ENCODE peak calls at places on chromosomes 11 and 22, in four cellular contexts. S, P, Q and F are unnamed samples.

GRCh38 chr11:66950113-66950535 is 8.1 kb downstream of the PC start:
- DNase-seq in P (no peak), Q (no peak), S (no peak), F (peak)

GRCh38 chr22:50061141-50061823 is 3.2 kb upstream of the TTLL8 start:
- DNase-seq in P (no peak), Q (no peak), S (no peak), F (no peak)

GRCh38 chr11:130829801-130830562 is 86.3 kb downstream of the SNX19 start:
- DNase-seq in P (no peak), Q (no peak), S (no peak), F (no peak)

GRCh38 chr11:1034456-1035295 is 1.8 kb downstream of the MUC6 start:
- DNase-seq in P (no peak), Q (no peak), S (no peak), F (no peak)

GRCh38 chr11:130653838-130654601 is 205.6 kb downstream of the ADAMTS15 start:
- DNase-seq in Q (no peak), P (no peak), S (no peak), F (no peak)

GRCh38 chr22:49233507-49234100 is 594.1 kb downstream of the BRD1 start:
- DNase-seq in S (no peak), P (no peak), Q (no peak), F (no peak)

GRCh38 chr11:105988197-105988596 is 33.8 kb downstream of the MSANTD4 start:
- DNase-seq in Q (no peak), P (no peak), S (no peak), F (no peak)

GRCh38 chr11:35158371-35159081 is 19.6 kb downstream of the CD44 start:
- DNase-seq in P (no peak), S (no peak), Q (no peak), F (no peak)

GRCh38 chr11:45400594-45400993 is 114.5 kb upstream of the SYT13 start:
- DNase-seq in Q (no peak), S (no peak), P (no peak), F (no peak)

GRCh38 chr11:61102667-61103491 is 590 bp downstream of the CD5 start:
- DNase-seq in Q (no peak), S (no peak), P (no peak), F (no peak)

GRCh38 chr22:41745968-41746367 is 46.7 kb downstream of the MEI1 start:
- DNase-seq in Q (no peak), S (no peak), P (no peak), F (no peak)